ENCODE peak calls at places on chromosome X, in nine cellular contexts. X is mucosa of descending colon; F is H54; Q is AG09319; L is gastrocnemius medialis; D is HFF-Myc; O is central memory CD4-positive, alpha-beta T cell; S is kidney tubule cell; M is aorta. I is an unnamed sample.
A peak's percentile ranks its signal among the peaks of the same experiment; 100 is the strongest.

GRCh38 chrX:148043456-148043855 is 62.3 kb downstream of the FMR1NB start:
- DNase-seq in X (no peak), F (no peak), Q (no peak), L (no peak), D (no peak), O (no peak), S (peak; percentile 73), M (no peak), I (no peak)

GRCh38 chrX:136899206-136899605 is 18.7 kb upstream of the RBMX start:
- DNase-seq in X (no peak), F (no peak), Q (no peak), L (no peak), D (no peak), O (no peak), S (no peak), M (no peak), I (no peak)

GRCh38 chrX:44247468-44247867 is 96.0 kb downstream of the EFHC2 start:
- DNase-seq in X (no peak), F (no peak), Q (no peak), L (no peak), D (no peak), O (no peak), S (no peak), M (no peak), I (no peak)

GRCh38 chrX:63503541-63503940 is 152.4 kb upstream of the SPIN4 start:
- DNase-seq in X (no peak), F (peak; percentile 3), Q (no peak), L (no peak), D (no peak), O (no peak), S (peak; percentile 31), M (no peak), I (no peak)

GRCh38 chrX:49272426-49272825 is 2.8 kb downstream of the PPP1R3F start:
- DNase-seq in X (no peak), F (no peak), Q (no peak), L (no peak), D (no peak), O (peak; percentile 27), S (no peak), M (peak; percentile 23), I (no peak)

GRCh38 chrX:102498732-102499131 is 17.8 kb downstream of the TMSB15A start:
- DNase-seq in X (no peak), F (no peak), Q (no peak), L (no peak), D (no peak), O (no peak), S (no peak), M (no peak), I (no peak)

GRCh38 chrX:155070663-155070974 is 317 bp downstream of the CMC4 start:
- DNase-seq in X (no peak), F (no peak), Q (no peak), L (no peak), D (no peak), O (no peak), S (no peak), M (peak; percentile 77), I (no peak)

GRCh38 chrX:137313627-137314026 is 252.3 kb upstream of the ZIC3 start:
- DNase-seq in X (no peak), F (no peak), Q (no peak), L (no peak), D (no peak), O (no peak), S (no peak), M (no peak), I (no peak)

GRCh38 chrX:136816970-136817369 is 36.2 kb upstream of the ARHGEF6 start:
- DNase-seq in X (no peak), F (no peak), Q (no peak), L (no peak), D (no peak), O (no peak), S (peak; percentile 25), M (no peak), I (no peak)

GRCh38 chrX:49844622-49845021 is 15.5 kb downstream of the PAGE4 start:
- DNase-seq in X (no peak), F (no peak), Q (no peak), L (no peak), D (no peak), O (no peak), S (no peak), M (no peak), I (peak; percentile 73)

GRCh38 chrX:44651347-44651746 is 108.7 kb upstream of the FUNDC1 start:
- DNase-seq in X (no peak), F (no peak), Q (no peak), L (peak; percentile 83), D (no peak), O (no peak), S (peak; percentile 24), M (no peak), I (no peak)

GRCh38 chrX:13843150-13843721 is 26.3 kb upstream of the GPM6B start:
- DNase-seq in X (no peak), F (no peak), Q (no peak), L (no peak), D (no peak), O (no peak), S (no peak), M (no peak), I (no peak)

GRCh38 chrX:22934640-22935039 is 65.1 kb upstream of the DDX53 start:
- DNase-seq in X (no peak), F (no peak), Q (no peak), L (no peak), D (no peak), O (no peak), S (no peak), M (no peak), I (no peak)

GRCh38 chrX:132393992-132394391 is 94.8 kb downstream of the MBNL3 start:
- DNase-seq in X (no peak), F (no peak), Q (no peak), L (no peak), D (no peak), O (no peak), S (no peak), M (no peak), I (no peak)

GRCh38 chrX:136629084-136629750 is 18.7 kb upstream of the CD40LG start:
- DNase-seq in X (no peak), F (no peak), Q (no peak), L (no peak), D (no peak), O (peak; percentile 49), S (no peak), M (no peak), I (no peak)

GRCh38 chrX:5474282-5474681 is 754.4 kb downstream of the NLGN4X start:
- DNase-seq in X (no peak), F (no peak), Q (no peak), L (no peak), D (no peak), O (no peak), S (peak; percentile 1), M (no peak), I (no peak)

GRCh38 chrX:153778684-153779101 is 2.1 kb upstream of the SRPK3 start:
- DNase-seq in X (no peak), F (no peak), Q (no peak), L (peak; percentile 35), D (no peak), O (no peak), S (no peak), M (no peak), I (no peak)

GRCh38 chrX:74506310-74507115 is 85.2 kb downstream of the SLC16A2 start:
- DNase-seq in X (no peak), F (no peak), Q (no peak), L (no peak), D (no peak), O (no peak), S (peak; percentile 23), M (no peak), I (no peak)

GRCh38 chrX:17361620-17362019 is 13.4 kb upstream of the NHS start:
- DNase-seq in X (peak; percentile 21), F (no peak), Q (no peak), L (no peak), D (no peak), O (no peak), S (no peak), M (no peak), I (no peak)

GRCh38 chrX:3516051-3516541 is 169.6 kb upstream of the MXRA5 start:
- DNase-seq in X (no peak), F (no peak), Q (no peak), L (no peak), D (no peak), O (no peak), S (no peak), M (no peak), I (no peak)

GRCh38 chrX:116342903-116343302 is 93.5 kb upstream of the SLC6A14 start:
- DNase-seq in X (no peak), F (no peak), Q (no peak), L (no peak), D (no peak), O (no peak), S (no peak), M (no peak), I (no peak)

GRCh38 chrX:40496728-40497127 is 84.0 kb upstream of the ATP6AP2 start:
- DNase-seq in X (peak; percentile 6), F (no peak), Q (no peak), L (no peak), D (no peak), O (no peak), S (no peak), M (no peak), I (no peak)

GRCh38 chrX:2594491-2594890 is 93.7 kb upstream of the DHRSX start:
- DNase-seq in X (no peak), F (no peak), Q (no peak), L (no peak), D (no peak), O (no peak), S (no peak), M (no peak), I (no peak)

GRCh38 chrX:143934542-143934941 is 50.7 kb downstream of the UBE2NL start:
- DNase-seq in X (no peak), F (no peak), Q (no peak), L (no peak), D (no peak), O (no peak), S (no peak), M (no peak), I (no peak)

GRCh38 chrX:15856580-15856979 is 2.0 kb upstream of the AP1S2 start:
- DNase-seq in X (no peak), F (no peak), Q (no peak), L (no peak), D (no peak), O (no peak), S (no peak), M (no peak), I (no peak)

GRCh38 chrX:147803948-147804347 is 107.8 kb upstream of the FMR1 start:
- DNase-seq in X (peak; percentile 12), F (peak; percentile 2), Q (no peak), L (no peak), D (no peak), O (no peak), S (peak; percentile 38), M (no peak), I (no peak)

GRCh38 chrX:134718329-134719317 is 60.4 kb upstream of the PLAC1 start:
- DNase-seq in X (peak; percentile 6), F (peak; percentile 41), Q (peak; percentile 80), L (peak; percentile 44), D (peak; percentile 98), O (no peak), S (peak; percentile 87), M (no peak), I (no peak)

GRCh38 chrX:50813843-50814661 is at the start of gene SHROOM4:
- DNase-seq in X (peak; percentile 49), F (no peak), Q (no peak), L (no peak), D (no peak), O (no peak), S (peak; percentile 78), M (peak; percentile 86), I (no peak)

GRCh38 chrX:153746359-153746758 is 17.7 kb upstream of the PLXNB3 start:
- DNase-seq in X (no peak), F (no peak), Q (no peak), L (no peak), D (no peak), O (no peak), S (no peak), M (no peak), I (no peak)

GRCh38 chrX:153416781-153417180 is 5.5 kb downstream of the ZFP92 start:
- DNase-seq in X (no peak), F (no peak), Q (no peak), L (no peak), D (peak; percentile 1), O (no peak), S (no peak), M (peak; percentile 16), I (no peak)

GRCh38 chrX:16138108-16138427 is 14.7 kb downstream of the GRPR start:
- DNase-seq in X (peak; percentile 2), F (no peak), Q (no peak), L (no peak), D (no peak), O (no peak), S (no peak), M (no peak), I (no peak)

I was measured in hypothalamus.